ENCODE peak calls at places on chromosomes 11 and 22, in four cellular contexts. One of them, this sample, is unnamed.

GRCh38 chr11:68813778-68814177 is 27.9 kb downstream of the CPT1A start:
- DNase-seq in CD4-positive, alpha-beta T cell: no peak
- DNase-seq in left ventricle myocardium inferior: no peak
- DNase-seq in heart right ventricle: no peak
- DNase-seq in this sample: no peak

GRCh38 chr11:117188620-117189081 is 10.1 kb downstream of the SIDT2 start:
- DNase-seq in CD4-positive, alpha-beta T cell: no peak
- DNase-seq in left ventricle myocardium inferior: no peak
- DNase-seq in heart right ventricle: no peak
- DNase-seq in this sample: peak

GRCh38 chr11:119758291-119758690 is 29.3 kb upstream of the NECTIN1 start:
- DNase-seq in CD4-positive, alpha-beta T cell: no peak
- DNase-seq in left ventricle myocardium inferior: no peak
- DNase-seq in heart right ventricle: no peak
- DNase-seq in this sample: no peak

GRCh38 chr22:44112191-44112590 is 68.5 kb upstream of the PARVG start:
- DNase-seq in CD4-positive, alpha-beta T cell: no peak
- DNase-seq in left ventricle myocardium inferior: no peak
- DNase-seq in heart right ventricle: no peak
- DNase-seq in this sample: peak

GRCh38 chr11:9379046-9379445 is 5.4 kb upstream of the IPO7 start:
- DNase-seq in CD4-positive, alpha-beta T cell: no peak
- DNase-seq in left ventricle myocardium inferior: no peak
- DNase-seq in heart right ventricle: no peak
- DNase-seq in this sample: no peak

GRCh38 chr11:134503104-134503503 is 91.1 kb upstream of the B3GAT1 start:
- DNase-seq in CD4-positive, alpha-beta T cell: no peak
- DNase-seq in left ventricle myocardium inferior: no peak
- DNase-seq in heart right ventricle: no peak
- DNase-seq in this sample: peak

GRCh38 chr11:68212421-68213134 is 518 bp downstream of the KMT5B start:
- DNase-seq in CD4-positive, alpha-beta T cell: peak
- DNase-seq in left ventricle myocardium inferior: peak
- DNase-seq in heart right ventricle: peak
- DNase-seq in this sample: peak

GRCh38 chr11:79439893-79440450 is 858 bp downstream of the TENM4 start:
- DNase-seq in CD4-positive, alpha-beta T cell: no peak
- DNase-seq in left ventricle myocardium inferior: peak
- DNase-seq in heart right ventricle: no peak
- DNase-seq in this sample: peak

GRCh38 chr11:76640540-76640939 is 30.0 kb downstream of the LRRC32 start:
- DNase-seq in CD4-positive, alpha-beta T cell: no peak
- DNase-seq in left ventricle myocardium inferior: no peak
- DNase-seq in heart right ventricle: no peak
- DNase-seq in this sample: no peak

GRCh38 chr11:8608646-8609045 is 14.6 kb upstream of the STK33 start:
- DNase-seq in CD4-positive, alpha-beta T cell: no peak
- DNase-seq in left ventricle myocardium inferior: no peak
- DNase-seq in heart right ventricle: no peak
- DNase-seq in this sample: no peak

GRCh38 chr11:29282088-29282487 is 734.7 kb downstream of the KCNA4 start:
- DNase-seq in CD4-positive, alpha-beta T cell: no peak
- DNase-seq in left ventricle myocardium inferior: no peak
- DNase-seq in heart right ventricle: no peak
- DNase-seq in this sample: no peak

GRCh38 chr11:19789840-19790710 is 77.4 kb downstream of the NAV2 start:
- DNase-seq in CD4-positive, alpha-beta T cell: no peak
- DNase-seq in left ventricle myocardium inferior: no peak
- DNase-seq in heart right ventricle: no peak
- DNase-seq in this sample: no peak

GRCh38 chr11:13602844-13603243 is 65.6 kb upstream of the FAR1 start:
- DNase-seq in CD4-positive, alpha-beta T cell: no peak
- DNase-seq in left ventricle myocardium inferior: no peak
- DNase-seq in heart right ventricle: no peak
- DNase-seq in this sample: no peak

GRCh38 chr11:31813242-31813960 is 2.3 kb upstream of the PAX6 start:
- DNase-seq in CD4-positive, alpha-beta T cell: no peak
- DNase-seq in left ventricle myocardium inferior: no peak
- DNase-seq in heart right ventricle: no peak
- DNase-seq in this sample: no peak

GRCh38 chr22:30763815-30764686 is 69.4 kb downstream of the OSBP2 start:
- DNase-seq in CD4-positive, alpha-beta T cell: peak
- DNase-seq in left ventricle myocardium inferior: no peak
- DNase-seq in heart right ventricle: no peak
- DNase-seq in this sample: no peak

GRCh38 chr11:33652001-33652400 is 48.6 kb downstream of the C11orf91 start:
- DNase-seq in CD4-positive, alpha-beta T cell: no peak
- DNase-seq in left ventricle myocardium inferior: no peak
- DNase-seq in heart right ventricle: no peak
- DNase-seq in this sample: no peak

GRCh38 chr22:49929553-49929979 is 11.1 kb downstream of the CRELD2 start:
- DNase-seq in CD4-positive, alpha-beta T cell: peak
- DNase-seq in left ventricle myocardium inferior: peak
- DNase-seq in heart right ventricle: peak
- DNase-seq in this sample: no peak

GRCh38 chr11:107696140-107696539 is 15.7 kb downstream of the SLN start:
- DNase-seq in CD4-positive, alpha-beta T cell: no peak
- DNase-seq in left ventricle myocardium inferior: no peak
- DNase-seq in heart right ventricle: no peak
- DNase-seq in this sample: no peak

GRCh38 chr11:28836285-28837081 is 728.3 kb downstream of the METTL15 start:
- DNase-seq in CD4-positive, alpha-beta T cell: no peak
- DNase-seq in left ventricle myocardium inferior: no peak
- DNase-seq in heart right ventricle: no peak
- DNase-seq in this sample: no peak

GRCh38 chr11:33500865-33501479 is 199.7 kb downstream of the C11orf91 start:
- DNase-seq in CD4-positive, alpha-beta T cell: no peak
- DNase-seq in left ventricle myocardium inferior: no peak
- DNase-seq in heart right ventricle: no peak
- DNase-seq in this sample: no peak

GRCh38 chr11:67484847-67485311 is 2.1 kb downstream of the AIP start:
- DNase-seq in CD4-positive, alpha-beta T cell: peak
- DNase-seq in left ventricle myocardium inferior: no peak
- DNase-seq in heart right ventricle: no peak
- DNase-seq in this sample: peak

GRCh38 chr22:33350961-33351360 is 292.8 kb upstream of the SYN3 start:
- DNase-seq in CD4-positive, alpha-beta T cell: no peak
- DNase-seq in left ventricle myocardium inferior: no peak
- DNase-seq in heart right ventricle: no peak
- DNase-seq in this sample: no peak

GRCh38 chr11:77589181-77589520 is 602 bp upstream of the AQP11 start:
- DNase-seq in CD4-positive, alpha-beta T cell: no peak
- DNase-seq in left ventricle myocardium inferior: no peak
- DNase-seq in heart right ventricle: no peak
- DNase-seq in this sample: no peak

GRCh38 chr22:45537734-45538181 is 35.1 kb downstream of the FBLN1 start:
- DNase-seq in CD4-positive, alpha-beta T cell: no peak
- DNase-seq in left ventricle myocardium inferior: peak
- DNase-seq in heart right ventricle: peak
- DNase-seq in this sample: no peak

GRCh38 chr22:40368016-40368415 is 2.4 kb upstream of the SGSM3 start:
- DNase-seq in CD4-positive, alpha-beta T cell: no peak
- DNase-seq in left ventricle myocardium inferior: no peak
- DNase-seq in heart right ventricle: no peak
- DNase-seq in this sample: no peak

GRCh38 chr11:70522613-70523311 is 124.4 kb downstream of the CTTN start:
- DNase-seq in CD4-positive, alpha-beta T cell: no peak
- DNase-seq in left ventricle myocardium inferior: no peak
- DNase-seq in heart right ventricle: no peak
- DNase-seq in this sample: peak

GRCh38 chr11:98260983-98261382 is 759.8 kb upstream of the CNTN5 start:
- DNase-seq in CD4-positive, alpha-beta T cell: no peak
- DNase-seq in left ventricle myocardium inferior: no peak
- DNase-seq in heart right ventricle: no peak
- DNase-seq in this sample: no peak
- TF ChIP-seq CTCF in CD4-positive, alpha-beta T cell: no peak
- TF ChIP-seq CTCF in left ventricle myocardium inferior: no peak
- TF ChIP-seq CTCF in heart right ventricle: no peak
- TF ChIP-seq CTCF in this sample: no peak

GRCh38 chr11:304061-304506 is 3.5 kb upstream of the IFITM2 start:
- DNase-seq in CD4-positive, alpha-beta T cell: no peak
- DNase-seq in left ventricle myocardium inferior: no peak
- DNase-seq in heart right ventricle: no peak
- DNase-seq in this sample: peak
- H3K27ac ChIP-seq in CD4-positive, alpha-beta T cell: no peak
- H3K27ac ChIP-seq in left ventricle myocardium inferior: no peak
- H3K27ac ChIP-seq in heart right ventricle: no peak
- H3K27ac ChIP-seq in this sample: no peak

GRCh38 chr11:94603587-94603986 is 36.4 kb downstream of the PIWIL4 start:
- DNase-seq in CD4-positive, alpha-beta T cell: no peak
- DNase-seq in left ventricle myocardium inferior: no peak
- DNase-seq in heart right ventricle: no peak
- DNase-seq in this sample: no peak

GRCh38 chr11:94599510-94599909 is 32.3 kb downstream of the PIWIL4 start:
- DNase-seq in CD4-positive, alpha-beta T cell: no peak
- DNase-seq in left ventricle myocardium inferior: no peak
- DNase-seq in heart right ventricle: no peak
- DNase-seq in this sample: no peak

GRCh38 chr11:94597896-94598295 is 30.7 kb downstream of the PIWIL4 start:
- DNase-seq in CD4-positive, alpha-beta T cell: no peak
- DNase-seq in left ventricle myocardium inferior: no peak
- DNase-seq in heart right ventricle: no peak
- DNase-seq in this sample: no peak

GRCh38 chr11:94604496-94604895 is 37.3 kb downstream of the PIWIL4 start:
- DNase-seq in CD4-positive, alpha-beta T cell: no peak
- DNase-seq in left ventricle myocardium inferior: no peak
- DNase-seq in heart right ventricle: no peak
- DNase-seq in this sample: no peak

DNA sequence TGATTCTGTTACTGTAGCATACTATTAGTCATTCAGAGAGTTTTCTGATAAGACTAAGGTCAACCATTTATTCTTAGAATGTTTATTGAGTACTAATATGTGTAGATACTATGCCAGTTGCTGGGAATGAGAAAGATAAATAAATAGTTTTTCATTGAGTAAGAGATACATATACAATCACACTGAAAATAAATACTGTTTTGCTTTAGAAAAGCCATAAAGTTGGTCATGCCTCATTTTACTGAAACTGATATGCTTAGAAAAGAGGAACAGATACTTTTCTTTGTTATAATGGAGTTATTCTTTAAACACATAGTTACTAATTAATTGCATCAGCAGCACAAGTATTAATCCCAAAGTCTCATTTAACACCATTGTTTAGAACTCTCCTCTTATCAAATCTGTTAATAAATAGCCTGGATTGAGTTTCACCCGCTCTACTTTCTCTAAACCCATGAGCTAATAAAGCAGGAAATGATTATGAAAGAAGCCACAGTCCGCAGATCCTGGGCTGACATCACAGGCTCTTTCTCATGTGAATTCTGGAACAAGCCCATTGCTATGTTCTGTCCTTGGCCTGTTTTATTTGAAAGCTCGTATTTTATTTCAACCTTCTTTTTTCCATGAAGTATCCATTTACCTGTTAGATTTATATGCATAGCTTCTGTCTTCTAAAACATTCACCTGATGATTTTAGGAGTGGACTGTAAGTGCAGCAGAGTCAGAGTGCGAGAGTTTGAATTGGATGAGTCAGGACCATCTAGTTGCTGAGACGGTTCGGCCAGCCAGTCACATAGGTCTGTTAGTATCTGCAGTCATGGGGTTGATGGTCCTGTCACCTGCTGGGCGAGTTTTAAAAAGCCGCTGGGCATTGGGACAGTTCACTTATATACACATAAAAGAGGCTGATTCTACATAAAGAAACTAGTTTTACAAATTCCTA is 35.5 kb downstream of the PIWIL4 start:
- DNase-seq in CD4-positive, alpha-beta T cell: no peak
- DNase-seq in left ventricle myocardium inferior: peak
- DNase-seq in heart right ventricle: peak
- DNase-seq in this sample: no peak
- TF ChIP-seq CTCF in CD4-positive, alpha-beta T cell: peak
- TF ChIP-seq CTCF in left ventricle myocardium inferior: peak
- TF ChIP-seq CTCF in heart right ventricle: no peak
- TF ChIP-seq CTCF in this sample: peak

DNA sequence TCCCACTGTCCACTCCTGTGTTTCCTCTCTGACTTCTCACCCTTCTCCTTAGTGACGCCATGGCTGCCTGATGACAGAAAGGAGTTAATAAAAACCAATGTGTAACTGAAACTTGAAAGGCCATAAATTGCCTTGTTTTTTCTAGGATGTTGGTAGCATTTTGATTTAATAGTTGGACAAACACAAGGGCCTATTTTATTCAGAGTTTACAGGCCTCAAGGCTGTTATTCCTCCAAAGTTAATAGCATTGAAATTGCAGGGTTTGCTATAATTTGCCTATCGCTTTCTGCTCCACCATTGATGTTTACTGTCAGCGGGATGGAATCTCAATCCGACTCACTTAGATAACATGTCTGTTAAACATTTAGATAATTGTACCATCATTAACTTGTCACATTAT is 95.4 kb upstream of the NNMT start:
- DNase-seq in CD4-positive, alpha-beta T cell: no peak
- DNase-seq in left ventricle myocardium inferior: no peak
- DNase-seq in heart right ventricle: no peak
- DNase-seq in this sample: no peak
- H3K27ac ChIP-seq in CD4-positive, alpha-beta T cell: no peak
- H3K27ac ChIP-seq in left ventricle myocardium inferior: peak
- H3K27ac ChIP-seq in heart right ventricle: peak
- H3K27ac ChIP-seq in this sample: no peak

GRCh38 chr11:85407648-85408047 is 219.5 kb downstream of the DLG2 start:
- DNase-seq in CD4-positive, alpha-beta T cell: no peak
- DNase-seq in left ventricle myocardium inferior: no peak
- DNase-seq in heart right ventricle: no peak
- DNase-seq in this sample: no peak
- TF ChIP-seq CTCF in CD4-positive, alpha-beta T cell: no peak
- TF ChIP-seq CTCF in left ventricle myocardium inferior: no peak
- TF ChIP-seq CTCF in heart right ventricle: no peak
- TF ChIP-seq CTCF in this sample: no peak

DNA sequence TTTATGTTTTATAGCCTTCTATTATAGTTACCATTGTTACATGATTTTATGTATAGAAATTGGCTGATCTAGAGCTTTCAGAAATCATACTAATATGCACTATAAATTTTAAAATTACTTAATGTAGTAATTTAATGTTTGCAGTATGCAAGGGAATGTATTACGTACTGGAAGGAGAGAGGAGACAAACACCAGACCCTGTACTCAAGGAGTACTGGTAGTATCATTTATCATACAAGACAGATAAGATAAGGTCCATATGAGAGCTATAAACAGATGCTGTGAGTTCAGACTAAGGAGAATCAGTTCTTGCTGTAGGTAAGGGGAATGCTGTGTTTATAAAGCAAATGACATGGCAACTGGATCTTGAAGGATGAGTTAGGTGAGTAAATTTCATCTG is 765 bp downstream of the BCO2 start:
- DNase-seq in CD4-positive, alpha-beta T cell: no peak
- DNase-seq in left ventricle myocardium inferior: no peak
- DNase-seq in heart right ventricle: no peak
- DNase-seq in this sample: no peak
- H3K27ac ChIP-seq in CD4-positive, alpha-beta T cell: no peak
- H3K27ac ChIP-seq in left ventricle myocardium inferior: peak
- H3K27ac ChIP-seq in heart right ventricle: peak
- H3K27ac ChIP-seq in this sample: no peak